ENCODE peak calls at places on chromosome 22, in seven cellular contexts. Q is anterior cingulate cortex; B is nephron progenitor cell; D is stimulated activated CD8-positive, alpha-beta memory T cell treated with anti-CD3 and anti-CD28 coated beads, Interleukin-2, amount 100 ng/mL, for 48 hours; W is NCI-H1105 treated with DMSO at 0.1 percent for 48 hours; E is AG04450; M is glutamatergic neuron. Z is an unnamed sample.
A peak's percentile ranks its signal among the peaks of the same experiment; 100 is the strongest.

GRCh38 chr22:38935023-38935422 is 22.4 kb upstream of the APOBEC3A start:
- DNase-seq in Q (no peak), B (no peak), D (no peak), W (peak; percentile 92), E (no peak), M (no peak), Z (peak; percentile 51)

GRCh38 chr22:41288245-41288946 is 2.4 kb upstream of the RANGAP1 start:
- DNase-seq in Q (no peak), B (no peak), D (no peak), W (no peak), E (peak; percentile 59), M (no peak), Z (peak; percentile 61)

GRCh38 chr22:22939537-22940368 is 52.1 kb downstream of the IGLL5 start:
- DNase-seq in Q (no peak), B (no peak), D (no peak), W (no peak), E (no peak), M (peak; percentile 6), Z (no peak)

GRCh38 chr22:47371263-47372090 is 609.0 kb downstream of the TBC1D22A start:
- DNase-seq in Q (no peak), B (no peak), D (no peak), W (no peak), E (no peak), M (no peak), Z (no peak)

GRCh38 chr22:41974691-41975290 is 5.5 kb downstream of the SEPTIN3 start:
- DNase-seq in Q (no peak), B (no peak), D (no peak), W (no peak), E (no peak), M (no peak), Z (no peak)

GRCh38 chr22:41951898-41952474 is at the start of gene SMIM45:
- DNase-seq in Q (peak; percentile 83), B (no peak), D (no peak), W (no peak), E (no peak), M (peak; percentile 48), Z (peak; percentile 97)

GRCh38 chr22:48378673-48379072 is 1449.0 kb downstream of the BRD1 start:
- DNase-seq in Q (no peak), B (no peak), D (no peak), W (no peak), E (no peak), M (no peak), Z (no peak)

GRCh38 chr22:37742374-37743092 is 45.7 kb downstream of the TRIOBP start:
- DNase-seq in Q (no peak), B (no peak), D (no peak), W (no peak), E (peak; percentile 73), M (no peak), Z (no peak)

GRCh38 chr22:44214187-44214586 is 33.5 kb downstream of the PARVG start:
- DNase-seq in Q (no peak), B (no peak), D (no peak), W (no peak), E (no peak), M (no peak), Z (no peak)

GRCh38 chr22:22618448-22618847 is 26.0 kb upstream of the GGTLC2 start:
- DNase-seq in Q (no peak), B (no peak), D (no peak), W (no peak), E (no peak), M (no peak), Z (no peak)

GRCh38 chr22:46734830-46735453 is 3.1 kb downstream of the CERK start:
- DNase-seq in Q (peak; percentile 15), B (no peak), D (no peak), W (peak; percentile 27), E (no peak), M (no peak), Z (peak; percentile 60)

GRCh38 chr22:36658900-36659299 is 44.7 kb downstream of the CACNG2 start:
- DNase-seq in Q (no peak), B (no peak), D (no peak), W (no peak), E (no peak), M (no peak), Z (no peak)

GRCh38 chr22:45462034-45462655 is 40.5 kb upstream of the FBLN1 start:
- DNase-seq in Q (no peak), B (no peak), D (no peak), W (peak; percentile 48), E (no peak), M (no peak), Z (no peak)

GRCh38 chr22:35802885-35803284 is 85.2 kb downstream of the APOL5 start:
- DNase-seq in Q (no peak), B (no peak), D (no peak), W (no peak), E (no peak), M (no peak), Z (no peak)

GRCh38 chr22:21105294-21105693 is 59.5 kb downstream of the LRRC74B start:
- DNase-seq in Q (no peak), B (no peak), D (no peak), W (no peak), E (no peak), M (no peak), Z (no peak)

GRCh38 chr22:42016111-42016510 is 17.5 kb downstream of the WBP2NL start:
- DNase-seq in Q (no peak), B (no peak), D (no peak), W (no peak), E (no peak), M (no peak), Z (no peak)

GRCh38 chr22:39215430-39216142 is 29.2 kb downstream of the PDGFB start:
- DNase-seq in Q (no peak), B (no peak), D (no peak), W (no peak), E (no peak), M (no peak), Z (no peak)

GRCh38 chr22:25113316-25113721 is 86.3 kb upstream of the CRYBB3 start:
- DNase-seq in Q (no peak), B (no peak), D (no peak), W (no peak), E (no peak), M (no peak), Z (no peak)

GRCh38 chr22:45996241-45997076 is 19.5 kb upstream of the WNT7B start:
- DNase-seq in Q (no peak), B (no peak), D (no peak), W (no peak), E (no peak), M (no peak), Z (peak; percentile 75)

GRCh38 chr22:25940479-25940878 is 198.5 kb downstream of the MYO18B start:
- DNase-seq in Q (no peak), B (no peak), D (no peak), W (no peak), E (no peak), M (no peak), Z (no peak)

GRCh38 chr22:36156515-36157419 is 3.8 kb downstream of the APOL3 start:
- DNase-seq in Q (peak; percentile 60), B (peak; percentile 48), D (peak; percentile 67), W (no peak), E (peak; percentile 16), M (no peak), Z (peak; percentile 28)

Z was measured in BE2C.